ENCODE peak calls at places on chromosomes 1 and 21, in nine cellular contexts. J is IMR-90, W is A549, V is lower leg skin, H is erythroblast, M is spleen, Y is esophagus squamous epithelium, A is breast epithelium, T is K562. C is an unnamed sample.

GRCh38 chr1:44545961-44546360 is 128.3 kb downstream of the TMEM53 start:
- DNase-seq in T (no peak), A (no peak), V (no peak), W (no peak), Y (no peak), J (no peak), H (no peak), M (no peak), C (no peak)

GRCh38 chr1:192224386-192224785 is 66.1 kb downstream of the RGS18 start:
- DNase-seq in H (no peak), T (no peak), V (no peak), Y (no peak), M (no peak), W (no peak), J (no peak), A (no peak), C (no peak)

GRCh38 chr1:27959792-27960603 is at the start of gene XKR8:
- DNase-seq in V (peak; percentile 52), Y (peak; percentile 29), M (peak; percentile 98), T (peak; percentile 87), H (no peak), W (peak; percentile 77), A (peak; percentile 73), J (peak; percentile 57), C (peak; percentile 67)

GRCh38 chr1:180188103-180188506 is 33.4 kb downstream of the QSOX1 start:
- DNase-seq in W (peak; percentile 82), A (no peak), Y (no peak), H (peak; percentile 32), M (no peak), T (peak; percentile 77), V (no peak), J (peak; percentile 35), C (peak; percentile 51)

GRCh38 chr21:26939532-26940181 is 27.2 kb downstream of the ADAMTS5 start:
- DNase-seq in J (peak; percentile 65), W (no peak), Y (no peak), V (no peak), M (no peak), H (no peak), T (no peak), A (no peak), C (no peak)

GRCh38 chr1:172399369-172400072 is 21.0 kb upstream of the C1orf105 start:
- DNase-seq in M (no peak), A (no peak), Y (no peak), J (peak; percentile 92), H (peak; percentile 10), T (no peak), W (peak; percentile 78), V (peak; percentile 82), C (peak; percentile 35)

GRCh38 chr1:209884665-209885117 is 53.3 kb upstream of the SYT14 start:
- DNase-seq in V (peak; percentile 86), J (peak; percentile 99), M (no peak), T (peak; percentile 52), W (peak; percentile 89), H (peak; percentile 37), A (no peak), Y (no peak), C (peak; percentile 92)

GRCh38 chr1:207020709-207021107 is 11.8 kb downstream of the C1orf116 start:
- DNase-seq in H (peak; percentile 63), Y (no peak), V (no peak), J (peak; percentile 37), W (no peak), T (no peak), A (no peak), M (no peak), C (no peak)

GRCh38 chr1:110672001-110672752 is 2.6 kb downstream of the KCNA3 start:
- DNase-seq in V (no peak), H (no peak), M (no peak), J (peak; percentile 39), Y (no peak), W (no peak), T (peak; percentile 51), A (no peak), C (no peak)

GRCh38 chr1:35769759-35770446 is at the start of gene CLSPN:
- DNase-seq in J (peak; percentile 94), H (peak; percentile 98), A (peak; percentile 94), W (peak; percentile 97), V (peak; percentile 93), M (peak; percentile 95), Y (peak; percentile 61), T (peak; percentile 99), C (peak; percentile 97)
- TF ChIP-seq POLR2A in J (peak; percentile 81), H (peak; percentile 98), A (no peak), W (peak; percentile 61), V (no peak), M (peak; percentile 9), Y (no peak), T (peak; percentile 99), C (peak; percentile 86)

GRCh38 chr1:244920911-244921310 is 56.6 kb upstream of the HNRNPU start:
- DNase-seq in H (no peak), Y (no peak), J (peak; percentile 30), M (no peak), V (no peak), T (no peak), A (no peak), W (no peak), C (no peak)
- TF ChIP-seq POLR2A in H (no peak), Y (no peak), J (no peak), M (no peak), V (no peak), T (no peak), A (no peak), W (no peak), C (no peak)

GRCh38 chr1:52927219-52928082 is at the start of gene SCP2:
- DNase-seq in T (peak; percentile 88), V (peak; percentile 69), A (peak; percentile 73), Y (no peak), J (peak; percentile 56), M (peak; percentile 89), H (peak; percentile 78), W (peak; percentile 67), C (peak; percentile 86)
- TF ChIP-seq POLR2A in T (peak; percentile 70), V (no peak), A (no peak), Y (no peak), J (no peak), M (no peak), H (no peak), W (peak; percentile 42), C (peak; percentile 86)

DNA sequence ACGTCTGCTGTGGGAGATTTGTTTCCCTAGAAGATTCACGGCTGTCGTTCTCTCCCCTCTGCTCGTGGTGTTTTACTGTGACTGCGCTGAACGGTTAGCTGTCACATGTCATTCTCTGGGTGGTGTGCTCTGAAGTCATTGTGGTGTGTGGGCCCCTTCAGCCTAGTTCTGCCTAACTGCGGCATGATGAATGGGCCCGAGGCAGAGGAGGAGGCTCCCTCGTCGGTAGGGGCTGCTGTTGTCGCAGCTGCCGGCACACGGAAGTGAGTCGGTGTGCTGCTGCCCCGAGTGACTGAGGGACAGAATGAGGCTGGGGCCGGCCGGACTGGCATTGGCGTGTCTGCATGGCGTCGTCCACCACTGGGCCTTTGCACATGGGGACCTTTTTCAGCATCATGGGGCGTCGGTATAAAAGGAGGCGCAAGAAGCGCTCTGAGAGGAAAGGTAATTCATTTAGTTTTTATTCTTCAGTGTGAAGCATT is 77.9 kb downstream of the ADARB1 start:
- DNase-seq in J (no peak), T (peak; percentile 80), H (peak; percentile 87), A (no peak), M (peak; percentile 92), Y (no peak), W (no peak), V (peak; percentile 18), C (no peak)
- TF ChIP-seq POLR2A in J (no peak), T (peak; percentile 44), H (no peak), A (no peak), M (no peak), Y (no peak), W (no peak), V (no peak), C (no peak)

GRCh38 chr1:38865112-38865715 is 5.6 kb upstream of the RRAGC start:
- DNase-seq in V (no peak), T (no peak), M (no peak), H (no peak), A (no peak), J (no peak), Y (no peak), W (no peak), C (no peak)

GRCh38 chr1:38860464-38860816 is 868 bp upstream of the RRAGC start:
- DNase-seq in J (peak; percentile 4), Y (no peak), T (no peak), V (no peak), H (no peak), A (no peak), M (no peak), W (no peak), C (no peak)

GRCh38 chr1:38858833-38859560 is 575 bp downstream of the RRAGC start:
- DNase-seq in A (peak; percentile 58), T (peak; percentile 57), W (peak; percentile 15), V (peak; percentile 55), J (peak; percentile 59), Y (no peak), H (peak; percentile 76), M (peak; percentile 93), C (peak; percentile 70)

GRCh38 chr1:38859561-38860463 is at the start of gene RRAGC:
- DNase-seq in H (peak; percentile 98), T (peak; percentile 100), J (peak; percentile 97), Y (peak; percentile 98), M (peak; percentile 100), V (peak; percentile 99), W (peak; percentile 96), A (peak; percentile 99), C (peak; percentile 95)
- TF ChIP-seq POLR2A in H (peak; percentile 61), T (peak; percentile 65), J (peak; percentile 64), Y (no peak), M (peak; percentile 14), V (no peak), W (peak; percentile 40), A (no peak), C (peak; percentile 67)